ENCODE peak calls at places on chromosomes 12 and 14, in six cellular contexts. W is DND-41, K is PC-9, H is HepG2, S is upper lobe of left lung, D is astrocyte of the spinal cord. F is an unnamed sample.

GRCh38 chr14:22416193-22416592 is 172.8 kb downstream of the DAD1 start:
- DNase-seq in W (no peak), K (no peak), H (no peak), S (no peak), D (no peak), F (no peak)

GRCh38 chr12:121883315-121883660 is 5.3 kb upstream of the PSMD9 start:
- DNase-seq in W (no peak), K (peak), H (no peak), S (no peak), D (no peak), F (no peak)

GRCh38 chr12:57476162-57476992 is 3.3 kb downstream of the ARHGAP9 start:
- DNase-seq in W (peak), K (no peak), H (no peak), S (peak), D (no peak), F (no peak)

GRCh38 chr12:11152725-11153124 is 18.3 kb upstream of the SMIM10L1 start:
- DNase-seq in W (no peak), K (no peak), H (no peak), S (no peak), D (no peak), F (no peak)

GRCh38 chr12:45388545-45388944 is 172.7 kb downstream of the ANO6 start:
- DNase-seq in W (peak), K (no peak), H (peak), S (no peak), D (peak), F (no peak)

GRCh38 chr14:53929871-53930685 is 26.5 kb downstream of the BMP4 start:
- DNase-seq in W (peak), K (peak), H (no peak), S (no peak), D (no peak), F (peak)

GRCh38 chr12:53973093-53974042 is at the start of gene HOXC11:
- DNase-seq in W (no peak), K (no peak), H (no peak), S (no peak), D (no peak), F (no peak)

GRCh38 chr12:57515934-57516541 is 4.3 kb downstream of the DDIT3 start:
- DNase-seq in W (no peak), K (no peak), H (no peak), S (no peak), D (no peak), F (no peak)

GRCh38 chr14:65866422-65866821 is 453.9 kb downstream of the FUT8 start:
- DNase-seq in W (no peak), K (no peak), H (no peak), S (no peak), D (no peak), F (no peak)

GRCh38 chr14:102941419-102942011 is 19.1 kb downstream of the AMN start:
- DNase-seq in W (no peak), K (no peak), H (no peak), S (no peak), D (no peak), F (no peak)

GRCh38 chr14:59215353-59215752 is 26.9 kb downstream of the DAAM1 start:
- DNase-seq in W (no peak), K (no peak), H (peak), S (peak), D (peak), F (peak)

GRCh38 chr12:53795927-53796326 is 44.1 kb upstream of the CISTR start:
- DNase-seq in W (no peak), K (no peak), H (no peak), S (no peak), D (no peak), F (no peak)

GRCh38 chr12:272942-273906 is 10.6 kb upstream of the SLC6A13 start:
- DNase-seq in W (no peak), K (no peak), H (no peak), S (no peak), D (peak), F (no peak)

GRCh38 chr14:81400852-81401251 is 728 bp upstream of the STON2 start:
- DNase-seq in W (no peak), K (peak), H (no peak), S (peak), D (peak), F (peak)

GRCh38 chr14:33282811-33283210 is 344.1 kb downstream of the NPAS3 start:
- DNase-seq in W (no peak), K (no peak), H (no peak), S (no peak), D (no peak), F (no peak)

GRCh38 chr12:40342010-40342409 is 117.2 kb downstream of the LRRK2 start:
- DNase-seq in W (no peak), K (no peak), H (no peak), S (no peak), D (no peak), F (no peak)

GRCh38 chr12:18250313-18250916 is 10.9 kb upstream of the PIK3C2G start:
- DNase-seq in W (peak), K (no peak), H (peak), S (no peak), D (peak), F (no peak)

GRCh38 chr14:50395448-50395847 is 1.2 kb downstream of the CDKL1 start:
- DNase-seq in W (no peak), K (no peak), H (no peak), S (peak), D (no peak), F (no peak)
- H3K4me3 ChIP-seq in W (no peak), K (peak), H (no peak), S (peak), D (peak), F (peak)

DNA sequence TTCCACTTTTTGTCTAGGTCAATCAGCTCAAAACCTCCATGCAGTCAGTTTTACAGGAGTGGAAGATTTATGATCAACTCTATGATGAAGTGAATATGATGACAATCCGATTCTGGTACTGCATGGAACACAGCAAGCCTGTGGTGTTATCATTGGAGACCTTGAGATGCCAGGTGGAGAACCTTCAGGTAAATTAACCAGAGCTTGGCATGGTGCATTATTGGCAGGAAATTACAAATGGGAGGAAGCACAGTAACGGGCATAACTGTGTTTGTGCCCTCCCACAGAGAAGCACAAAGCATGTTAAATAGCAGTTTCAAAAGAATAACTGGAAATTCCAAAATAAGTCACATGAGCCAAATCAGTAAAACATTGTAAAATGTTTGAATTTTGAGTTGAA is 135.6 kb downstream of the ESR2 start:
- DNase-seq in W (no peak), K (no peak), H (no peak), S (no peak), D (no peak), F (no peak)
- TF ChIP-seq CTCF in W (no peak), K (no peak), H (no peak), S (no peak), D (no peak), F (no peak)

DNA sequence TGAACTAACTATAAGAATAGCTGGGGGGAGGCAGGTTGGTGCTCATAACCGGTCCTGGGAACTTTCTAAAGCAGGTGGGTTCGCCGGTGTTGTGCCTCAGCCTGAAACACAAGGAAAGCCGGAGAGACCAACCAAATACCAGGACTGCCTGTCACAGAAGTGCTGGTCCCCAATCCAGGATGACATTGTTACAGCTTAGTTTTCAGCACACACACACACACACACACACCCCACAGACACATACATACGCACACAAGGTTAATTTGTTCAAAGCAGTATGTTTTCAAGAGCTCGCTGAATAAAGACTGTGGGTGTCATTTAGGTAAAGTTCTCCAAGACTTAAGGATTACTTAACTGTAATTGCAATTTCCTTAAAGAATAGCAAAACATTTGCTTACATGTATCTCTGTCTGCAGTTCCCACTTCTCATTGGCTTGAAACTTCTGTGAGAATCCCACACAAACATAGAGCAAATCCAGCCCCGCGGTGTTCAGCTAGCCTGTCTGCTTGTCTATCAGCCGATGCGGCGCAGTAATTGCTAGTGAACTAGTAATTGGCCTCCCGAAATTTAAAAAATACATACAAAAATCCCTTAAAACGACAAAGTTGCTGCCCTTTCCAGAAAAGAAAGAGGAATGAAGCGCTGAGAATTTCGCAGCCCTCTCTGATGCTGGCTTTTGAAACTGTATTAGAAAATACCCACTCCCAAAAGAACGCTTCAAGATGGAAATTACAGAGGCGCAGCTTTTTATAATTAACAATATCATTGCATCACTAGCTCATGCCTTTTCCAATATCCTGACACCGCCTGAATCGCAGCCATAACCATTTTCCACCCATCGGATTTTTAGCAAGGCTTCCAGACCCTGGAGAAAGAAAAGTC is 940 bp downstream of the FBLN5 start:
- DNase-seq in W (no peak), K (no peak), H (no peak), S (no peak), D (peak), F (no peak)
- H3K4me3 ChIP-seq in W (no peak), K (peak), H (peak), S (peak), D (peak), F (no peak)

GRCh38 chr14:61923348-61923747 is 161.1 kb downstream of the SNAPC1 start:
- DNase-seq in W (no peak), K (no peak), H (no peak), S (no peak), D (peak), F (no peak)
- TF ChIP-seq CTCF in W (peak), K (no peak), H (peak), S (no peak), D (peak), F (no peak)